ENCODE peak calls at places on chromosomes 4 and X, in five cellular contexts. One of them, this sample, is unnamed.

GRCh38 chrX:12065251-12065650 is 73.0 kb upstream of the FRMPD4 start:
- DNase-seq in right atrium auricular region: no peak
- DNase-seq in ascending aorta: no peak
- DNase-seq in mammary epithelial cell: peak; percentile 62
- DNase-seq in small intestine: no peak
- DNase-seq in this sample: peak; percentile 66

GRCh38 chr4:5222951-5223350 is 171.7 kb downstream of the STK32B start:
- DNase-seq in right atrium auricular region: no peak
- DNase-seq in ascending aorta: no peak
- DNase-seq in mammary epithelial cell: no peak
- DNase-seq in small intestine: no peak
- DNase-seq in this sample: no peak

GRCh38 chrX:13688384-13688771 is 550 bp upstream of the RAB9A start:
- DNase-seq in right atrium auricular region: no peak
- DNase-seq in ascending aorta: no peak
- DNase-seq in mammary epithelial cell: no peak
- DNase-seq in small intestine: peak; percentile 17
- DNase-seq in this sample: no peak

GRCh38 chr4:158209825-158210807 is at the start of gene TMEM144:
- DNase-seq in right atrium auricular region: peak; percentile 97
- DNase-seq in ascending aorta: peak; percentile 92
- DNase-seq in mammary epithelial cell: peak; percentile 87
- DNase-seq in small intestine: peak; percentile 95
- DNase-seq in this sample: peak; percentile 58

GRCh38 chrX:57951666-57952319 is 41.5 kb upstream of the ZXDA start:
- DNase-seq in right atrium auricular region: no peak
- DNase-seq in ascending aorta: no peak
- DNase-seq in mammary epithelial cell: no peak
- DNase-seq in small intestine: no peak
- DNase-seq in this sample: no peak

GRCh38 chr4:52051213-52051614 is at the start of gene SPATA18:
- DNase-seq in right atrium auricular region: no peak
- DNase-seq in ascending aorta: no peak
- DNase-seq in mammary epithelial cell: peak; percentile 41
- DNase-seq in small intestine: peak; percentile 67
- DNase-seq in this sample: no peak

GRCh38 chr4:123952530-123953274 is 556.1 kb downstream of the SPRY1 start:
- DNase-seq in right atrium auricular region: no peak
- DNase-seq in ascending aorta: no peak
- DNase-seq in mammary epithelial cell: peak; percentile 74
- DNase-seq in small intestine: no peak
- DNase-seq in this sample: no peak

GRCh38 chr4:159227984-159228383 is 125.1 kb downstream of the RAPGEF2 start:
- DNase-seq in right atrium auricular region: peak; percentile 89
- DNase-seq in ascending aorta: peak; percentile 24
- DNase-seq in mammary epithelial cell: peak; percentile 70
- DNase-seq in small intestine: peak; percentile 79
- DNase-seq in this sample: no peak

GRCh38 chr4:113707013-113707412 is 54.5 kb downstream of the CAMK2D start:
- DNase-seq in right atrium auricular region: no peak
- DNase-seq in ascending aorta: no peak
- DNase-seq in mammary epithelial cell: peak; percentile 21
- DNase-seq in small intestine: no peak
- DNase-seq in this sample: no peak

GRCh38 chr4:151604238-151604637 is 156.6 kb downstream of the GATB start:
- DNase-seq in right atrium auricular region: no peak
- DNase-seq in ascending aorta: no peak
- DNase-seq in mammary epithelial cell: no peak
- DNase-seq in small intestine: peak; percentile 7
- DNase-seq in this sample: no peak

GRCh38 chr4:3291969-3292570 is 751 bp upstream of the RGS12 start:
- DNase-seq in right atrium auricular region: no peak
- DNase-seq in ascending aorta: no peak
- DNase-seq in mammary epithelial cell: peak; percentile 66
- DNase-seq in small intestine: peak; percentile 70
- DNase-seq in this sample: peak; percentile 69

GRCh38 chr4:38072578-38072977 is 112.4 kb downstream of the PTTG2 start:
- DNase-seq in right atrium auricular region: no peak
- DNase-seq in ascending aorta: no peak
- DNase-seq in mammary epithelial cell: no peak
- DNase-seq in small intestine: no peak
- DNase-seq in this sample: no peak

GRCh38 chrX:102835504-102836146 is 101.4 kb upstream of the RAB40AL start:
- DNase-seq in right atrium auricular region: no peak
- DNase-seq in ascending aorta: no peak
- DNase-seq in mammary epithelial cell: peak; percentile 23
- DNase-seq in small intestine: peak; percentile 15
- DNase-seq in this sample: peak; percentile 34

GRCh38 chrX:45401923-45402322 is 201.2 kb upstream of the DIPK2B start:
- DNase-seq in right atrium auricular region: no peak
- DNase-seq in ascending aorta: no peak
- DNase-seq in mammary epithelial cell: no peak
- DNase-seq in small intestine: no peak
- DNase-seq in this sample: no peak

GRCh38 chrX:42020225-42020624 is 96.9 kb upstream of the CASK start:
- DNase-seq in right atrium auricular region: no peak
- DNase-seq in ascending aorta: no peak
- DNase-seq in mammary epithelial cell: no peak
- DNase-seq in small intestine: no peak
- DNase-seq in this sample: no peak

GRCh38 chrX:70445197-70445656 is 592 bp downstream of the DLG3 start:
- DNase-seq in right atrium auricular region: no peak
- DNase-seq in ascending aorta: no peak
- DNase-seq in mammary epithelial cell: no peak
- DNase-seq in small intestine: no peak
- DNase-seq in this sample: no peak

GRCh38 chrX:129585691-129586090 is 45.6 kb downstream of the OCRL start:
- DNase-seq in right atrium auricular region: no peak
- DNase-seq in ascending aorta: no peak
- DNase-seq in mammary epithelial cell: no peak
- DNase-seq in small intestine: no peak
- DNase-seq in this sample: no peak

GRCh38 chr4:6339818-6340445 is 70.3 kb downstream of the WFS1 start:
- DNase-seq in right atrium auricular region: no peak
- DNase-seq in ascending aorta: no peak
- DNase-seq in mammary epithelial cell: no peak
- DNase-seq in small intestine: no peak
- DNase-seq in this sample: no peak

GRCh38 chrX:11870789-11871188 is 112.8 kb downstream of the MSL3 start:
- DNase-seq in right atrium auricular region: no peak
- DNase-seq in ascending aorta: no peak
- DNase-seq in mammary epithelial cell: no peak
- DNase-seq in small intestine: no peak
- DNase-seq in this sample: no peak

GRCh38 chrX:109843963-109844751 is 111.1 kb upstream of the ACSL4 start:
- DNase-seq in right atrium auricular region: no peak
- DNase-seq in ascending aorta: no peak
- DNase-seq in mammary epithelial cell: no peak
- DNase-seq in small intestine: peak; percentile 61
- DNase-seq in this sample: no peak

GRCh38 chr4:107951551-107951950 is 20.2 kb downstream of the CYP2U1 start:
- DNase-seq in right atrium auricular region: no peak
- DNase-seq in ascending aorta: no peak
- DNase-seq in mammary epithelial cell: peak; percentile 58
- DNase-seq in small intestine: no peak
- DNase-seq in this sample: no peak

GRCh38 chr4:182938213-182938645 is 21.0 kb upstream of the DCTD start:
- DNase-seq in right atrium auricular region: peak; percentile 80
- DNase-seq in ascending aorta: no peak
- DNase-seq in mammary epithelial cell: peak; percentile 41
- DNase-seq in small intestine: peak; percentile 64
- DNase-seq in this sample: peak; percentile 60

GRCh38 chr4:158859661-158860060 is 90.8 kb downstream of the FNIP2 start:
- DNase-seq in right atrium auricular region: no peak
- DNase-seq in ascending aorta: no peak
- DNase-seq in mammary epithelial cell: no peak
- DNase-seq in small intestine: no peak
- DNase-seq in this sample: no peak

GRCh38 chr4:88439161-88439760 is 17.7 kb upstream of the HERC5 start:
- DNase-seq in right atrium auricular region: no peak
- DNase-seq in ascending aorta: no peak
- DNase-seq in mammary epithelial cell: peak; percentile 60
- DNase-seq in small intestine: no peak
- DNase-seq in this sample: peak; percentile 28

GRCh38 chr4:115154826-115155225 is 41.4 kb upstream of the NDST4 start:
- DNase-seq in right atrium auricular region: no peak
- DNase-seq in ascending aorta: no peak
- DNase-seq in mammary epithelial cell: peak; percentile 1
- DNase-seq in small intestine: no peak
- DNase-seq in this sample: peak; percentile 34

GRCh38 chrX:128460835-128461234 is 408.6 kb upstream of the ACTRT1 start:
- DNase-seq in right atrium auricular region: no peak
- DNase-seq in ascending aorta: no peak
- DNase-seq in mammary epithelial cell: no peak
- DNase-seq in small intestine: no peak
- DNase-seq in this sample: peak; percentile 17

GRCh38 chr4:183499389-183499788 is 5.5 kb upstream of the ING2 start:
- DNase-seq in right atrium auricular region: no peak
- DNase-seq in ascending aorta: no peak
- DNase-seq in mammary epithelial cell: no peak
- DNase-seq in small intestine: peak; percentile 12
- DNase-seq in this sample: no peak

GRCh38 chr4:10403633-10404445 is 53.4 kb downstream of the ZNF518B start:
- DNase-seq in right atrium auricular region: no peak
- DNase-seq in ascending aorta: no peak
- DNase-seq in mammary epithelial cell: peak; percentile 45
- DNase-seq in small intestine: peak; percentile 55
- DNase-seq in this sample: peak; percentile 18

GRCh38 chrX:43166874-43167273 is 388.9 kb upstream of the PPP1R2C start:
- DNase-seq in right atrium auricular region: no peak
- DNase-seq in ascending aorta: no peak
- DNase-seq in mammary epithelial cell: no peak
- DNase-seq in small intestine: peak; percentile 15
- DNase-seq in this sample: no peak

GRCh38 chr4:112832493-112832892 is 195.6 kb downstream of the LARP7 start:
- DNase-seq in right atrium auricular region: no peak
- DNase-seq in ascending aorta: no peak
- DNase-seq in mammary epithelial cell: no peak
- DNase-seq in small intestine: no peak
- DNase-seq in this sample: no peak

GRCh38 chr4:173230077-173230476 is 61.5 kb downstream of the GALNT7 start:
- DNase-seq in right atrium auricular region: no peak
- DNase-seq in ascending aorta: no peak
- DNase-seq in mammary epithelial cell: no peak
- DNase-seq in small intestine: no peak
- DNase-seq in this sample: no peak
- H3K4me1 ChIP-seq in right atrium auricular region: no peaks in the 10 kb centered on the region
- H3K4me1 ChIP-seq in ascending aorta: no peaks in the 10 kb centered on the region
- H3K4me1 ChIP-seq in mammary epithelial cell: no peaks in the 10 kb centered on the region
- H3K4me1 ChIP-seq in small intestine: no peaks in the 10 kb centered on the region
- H3K4me1 ChIP-seq in this sample: no peaks in the 10 kb centered on the region

GRCh38 chr4:7806080-7806630 is 133.5 kb downstream of the AFAP1 start:
- DNase-seq in right atrium auricular region: peak; percentile 89
- DNase-seq in ascending aorta: no peak
- DNase-seq in mammary epithelial cell: no peak
- DNase-seq in small intestine: no peak
- DNase-seq in this sample: peak; percentile 91

GRCh38 chr4:7803371-7803770 is 136.3 kb downstream of the AFAP1 start:
- DNase-seq in right atrium auricular region: no peak
- DNase-seq in ascending aorta: no peak
- DNase-seq in mammary epithelial cell: no peak
- DNase-seq in small intestine: no peak
- DNase-seq in this sample: no peak

GRCh38 chr4:7803992-7804758 is 135.5 kb downstream of the AFAP1 start:
- DNase-seq in right atrium auricular region: peak; percentile 93
- DNase-seq in ascending aorta: no peak
- DNase-seq in mammary epithelial cell: peak; percentile 51
- DNase-seq in small intestine: peak; percentile 77
- DNase-seq in this sample: peak; percentile 91

GRCh38 chr4:7805533-7806079 is 134.1 kb downstream of the AFAP1 start:
- DNase-seq in right atrium auricular region: peak; percentile 79
- DNase-seq in ascending aorta: no peak
- DNase-seq in mammary epithelial cell: peak; percentile 55
- DNase-seq in small intestine: no peak
- DNase-seq in this sample: peak; percentile 61

DNA sequence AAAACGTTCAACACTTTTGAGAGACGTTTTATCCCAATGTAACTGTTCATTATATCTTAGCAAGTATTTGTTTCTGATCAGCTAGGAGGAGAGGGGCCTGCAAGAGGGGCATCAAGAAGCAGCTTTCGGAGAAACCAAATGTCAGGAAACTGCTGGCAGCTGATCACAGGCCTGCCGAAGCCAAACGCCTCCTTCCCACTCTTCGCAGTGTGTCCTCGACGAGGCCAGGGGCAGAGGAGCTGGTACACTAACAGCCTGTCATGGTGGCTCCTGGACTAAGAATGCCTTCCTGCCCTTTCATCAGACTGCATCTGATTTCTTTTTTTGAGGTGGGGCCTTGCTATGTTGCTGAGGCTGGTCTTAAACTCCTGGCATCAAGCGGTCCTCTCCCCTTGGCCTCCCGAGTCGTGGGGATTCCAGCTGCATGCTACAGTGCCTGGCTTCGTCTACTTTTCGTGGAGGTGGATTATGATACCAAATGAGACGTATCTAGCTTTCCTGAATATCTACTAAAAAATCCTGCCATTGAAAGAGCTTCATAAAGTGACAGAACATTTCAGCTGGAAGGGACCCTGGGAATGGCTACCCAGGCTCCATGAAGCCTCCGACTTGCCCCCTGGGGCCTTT is 134.8 kb downstream of the AFAP1 start:
- DNase-seq in right atrium auricular region: peak; percentile 44
- DNase-seq in ascending aorta: no peak
- DNase-seq in mammary epithelial cell: no peak
- DNase-seq in small intestine: no peak
- DNase-seq in this sample: no peak
- H3K4me1 ChIP-seq in right atrium auricular region: no peaks in the 10 kb centered on the region
- H3K4me1 ChIP-seq in ascending aorta: peaks cover 30% of the 10 kb centered on the region
- H3K4me1 ChIP-seq in mammary epithelial cell: peaks cover 22% of the 10 kb centered on the region
- H3K4me1 ChIP-seq in small intestine: peaks cover 2% of the 10 kb centered on the region
- H3K4me1 ChIP-seq in this sample: peaks cover 39% of the 10 kb centered on the region

GRCh38 chr4:16583764-16584163 is 314.7 kb downstream of the LDB2 start:
- DNase-seq in right atrium auricular region: no peak
- DNase-seq in ascending aorta: no peak
- DNase-seq in mammary epithelial cell: no peak
- DNase-seq in small intestine: no peak
- DNase-seq in this sample: no peak
- H3K4me1 ChIP-seq in right atrium auricular region: no peaks in the 10 kb centered on the region
- H3K4me1 ChIP-seq in ascending aorta: no peaks in the 10 kb centered on the region
- H3K4me1 ChIP-seq in mammary epithelial cell: no peaks in the 10 kb centered on the region
- H3K4me1 ChIP-seq in small intestine: no peaks in the 10 kb centered on the region
- H3K4me1 ChIP-seq in this sample: no peaks in the 10 kb centered on the region

DNA sequence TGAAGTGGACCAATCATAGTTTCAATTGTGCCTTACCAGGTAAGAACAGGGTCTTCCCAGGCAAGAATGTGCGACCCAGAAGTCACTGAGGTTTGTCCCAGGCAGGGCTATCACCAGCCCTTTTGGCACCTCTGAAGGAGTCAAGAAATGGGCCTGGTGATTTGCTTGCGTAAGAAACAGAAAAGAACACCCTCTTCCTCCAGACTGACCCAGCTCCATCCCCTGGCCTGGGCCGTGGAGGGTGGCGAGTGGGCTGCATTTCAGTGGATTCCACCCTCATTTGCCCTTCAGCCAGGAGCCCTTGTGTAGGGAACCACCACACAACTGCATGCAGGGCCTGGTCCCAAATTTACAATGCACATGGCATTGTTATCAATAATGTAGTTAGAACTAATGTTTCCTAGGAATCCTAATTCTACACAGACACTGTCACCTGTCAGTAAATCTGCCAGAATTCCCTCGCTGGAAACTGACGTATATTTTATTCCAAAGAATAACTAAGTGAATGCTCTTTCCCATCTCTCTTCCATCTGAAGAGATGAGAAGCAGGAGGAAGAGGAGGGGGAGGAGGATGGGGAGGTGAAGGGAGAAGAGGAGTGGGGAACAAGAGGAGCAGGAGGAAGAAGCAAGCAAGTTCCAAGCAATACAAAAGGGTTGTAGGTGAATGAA is 46.6 kb downstream of the TSPAN5 start:
- DNase-seq in right atrium auricular region: no peak
- DNase-seq in ascending aorta: no peak
- DNase-seq in mammary epithelial cell: no peak
- DNase-seq in small intestine: no peak
- DNase-seq in this sample: no peak
- H3K4me1 ChIP-seq in right atrium auricular region: no peaks in the 10 kb centered on the region
- H3K4me1 ChIP-seq in ascending aorta: no peaks in the 10 kb centered on the region
- H3K4me1 ChIP-seq in mammary epithelial cell: peaks cover 4% of the 10 kb centered on the region
- H3K4me1 ChIP-seq in small intestine: no peaks in the 10 kb centered on the region
- H3K4me1 ChIP-seq in this sample: no peaks in the 10 kb centered on the region